ENCODE peak calls at places on chromosome 17, in five cellular contexts. Q is T-helper 17 cell, D is adipocyte, K is neural crest cell, A is AG10803. M is an unnamed sample.

GRCh38 chr17:47856830-47857229 is 5.9 kb upstream of the SP6 start:
- DNase-seq in Q (no peak), A (no peak), D (no peak), K (no peak), M (no peak)

GRCh38 chr17:69179227-69179952 is 37.7 kb upstream of the ABCA6 start:
- DNase-seq in Q (no peak), K (no peak), D (peak; percentile 82), A (peak; percentile 53), M (peak; percentile 4)

GRCh38 chr17:596287-596686 is 118.4 kb downstream of the VPS53 start:
- DNase-seq in A (no peak), Q (no peak), D (peak; percentile 37), K (no peak), M (no peak)

GRCh38 chr17:71434716-71435115 is 686.1 kb upstream of the SOX9 start:
- DNase-seq in D (no peak), Q (no peak), K (no peak), A (no peak), M (no peak)

GRCh38 chr17:13957636-13958035 is 111.7 kb upstream of the COX10 start:
- DNase-seq in A (peak; percentile 42), Q (no peak), K (no peak), D (peak; percentile 58), M (peak; percentile 17)

GRCh38 chr17:47120521-47121095 is 68.5 kb downstream of the CDC27 start:
- DNase-seq in D (no peak), K (no peak), Q (no peak), A (peak; percentile 60), M (peak; percentile 56)

GRCh38 chr17:45143767-45144198 is 4.5 kb upstream of the HEXIM1 start:
- DNase-seq in K (no peak), A (peak; percentile 91), Q (no peak), D (peak; percentile 89), M (no peak)

GRCh38 chr17:35117984-35118383 is 1.7 kb downstream of the RAD51D start:
- DNase-seq in A (peak; percentile 45), K (no peak), D (no peak), Q (no peak), M (no peak)

GRCh38 chr17:64423881-64424280 is 25.0 kb upstream of the MILR1 start:
- DNase-seq in K (no peak), Q (no peak), D (no peak), A (peak; percentile 6), M (no peak)

GRCh38 chr17:62030264-62030663 is 34.8 kb downstream of the MED13 start:
- DNase-seq in K (no peak), A (no peak), D (no peak), Q (no peak), M (no peak)

GRCh38 chr17:10646393-10646990 is 10.6 kb downstream of the MYH3 start:
- DNase-seq in K (peak; percentile 86), Q (peak; percentile 70), A (peak; percentile 66), D (peak; percentile 87), M (peak; percentile 26)

GRCh38 chr17:32863559-32863958 is 13.4 kb downstream of the MYO1D start:
- DNase-seq in Q (no peak), A (no peak), D (no peak), K (no peak), M (no peak)

GRCh38 chr17:44083250-44083849 is 12.8 kb downstream of the G6PC3 start:
- DNase-seq in Q (no peak), D (no peak), A (no peak), K (no peak), M (no peak)

GRCh38 chr17:45229681-45230409 is 8.2 kb downstream of the FMNL1 start:
- DNase-seq in K (no peak), Q (no peak), A (no peak), D (no peak), M (no peak)

M was measured in GM04503.